ENCODE peak calls at places on chromosomes 12 and 14, in four cellular contexts. T is AG10803, X is breast epithelium, H is fibroblast of the conjunctiva. P is an unnamed sample.

GRCh38 chr12:22935090-22935489 is 310.1 kb downstream of the ETNK1 start:
- DNase-seq in T (no peak), X (no peak), H (no peak), P (peak)

GRCh38 chr12:46825526-46826414 is at the start of gene SLC38A4:
- DNase-seq in T (peak), X (no peak), H (no peak), P (no peak)

GRCh38 chr12:58557156-58557555 is 363.1 kb downstream of the LRIG3 start:
- DNase-seq in T (peak), X (no peak), H (no peak), P (no peak)

GRCh38 chr12:62505786-62506185 is 39.2 kb downstream of the MON2 start:
- DNase-seq in T (no peak), X (no peak), H (no peak), P (no peak)

GRCh38 chr12:49838973-49839633 is 3.8 kb downstream of the BCDIN3D start:
- DNase-seq in T (peak), X (peak), H (no peak), P (no peak)

GRCh38 chr14:65019944-65020566 is 33.4 kb downstream of the FNTB start:
- DNase-seq in T (peak), X (no peak), H (peak), P (peak)

GRCh38 chr12:121391619-121392324 is 8.1 kb upstream of the RNF34 start:
- DNase-seq in T (peak), X (no peak), H (peak), P (no peak)

GRCh38 chr14:100190126-100190525 is 30.7 kb upstream of the DEGS2 start:
- DNase-seq in T (no peak), X (no peak), H (no peak), P (no peak)

GRCh38 chr12:107282628-107283027 is 189.3 kb upstream of the CRY1 start:
- DNase-seq in T (no peak), X (no peak), H (no peak), P (no peak)

GRCh38 chr14:71713061-71713850 is 219.0 kb upstream of the RGS6 start:
- DNase-seq in T (peak), X (no peak), H (no peak), P (no peak)

GRCh38 chr12:2845280-2845679 is 10.4 kb upstream of the NRIP2 start:
- DNase-seq in T (peak), X (no peak), H (no peak), P (peak)

GRCh38 chr14:98018626-98019025 is 1221.4 kb downstream of the VRK1 start:
- DNase-seq in T (no peak), X (no peak), H (no peak), P (no peak)

GRCh38 chr14:28308727-28309126 is 457.9 kb upstream of the FOXG1 start:
- DNase-seq in T (no peak), X (no peak), H (peak), P (no peak)

GRCh38 chr12:113852273-113852672 is 113.9 kb downstream of the RBM19 start:
- DNase-seq in T (no peak), X (no peak), H (no peak), P (no peak)

GRCh38 chr12:76317976-76318375 is 30.2 kb downstream of the BBS10 start:
- DNase-seq in T (no peak), X (no peak), H (no peak), P (no peak)

GRCh38 chr14:99729991-99730875 is 46.1 kb downstream of the CYP46A1 start:
- DNase-seq in T (peak), X (no peak), H (no peak), P (peak)

GRCh38 chr12:107400686-107401447 is 284.7 kb upstream of the PWP1 start:
- DNase-seq in T (peak), X (no peak), H (no peak), P (no peak)

GRCh38 chr12:71610036-71610795 is 53.4 kb downstream of the ZFC3H1 start:
- DNase-seq in T (no peak), X (no peak), H (no peak), P (no peak)

GRCh38 chr14:81423504-81423903 is 23.4 kb upstream of the STON2 start:
- DNase-seq in T (no peak), X (no peak), H (no peak), P (peak)

GRCh38 chr12:50706606-50707005 is 57.3 kb upstream of the ATF1 start:
- DNase-seq in T (peak), X (no peak), H (no peak), P (no peak)

GRCh38 chr12:23495472-23495871 is 454.0 kb downstream of the SOX5 start:
- DNase-seq in T (no peak), X (no peak), H (no peak), P (no peak)

GRCh38 chr14:92105845-92106094 is 612 bp downstream of the ATXN3 start:
- DNase-seq in T (peak), X (peak), H (peak), P (peak)

GRCh38 chr12:75735853-75736252 is 224.4 kb upstream of the KRR1 start:
- DNase-seq in T (no peak), X (peak), H (no peak), P (no peak)

GRCh38 chr14:67620217-67620789 is 583 bp downstream of the ARG2 start:
- DNase-seq in T (no peak), X (peak), H (no peak), P (no peak)

GRCh38 chr12:52387859-52388258 is 2.4 kb upstream of the KRT84 start:
- DNase-seq in T (no peak), X (peak), H (no peak), P (no peak)

GRCh38 chr14:57729208-57730187 is 136.4 kb downstream of the SLC35F4 start:
- DNase-seq in T (no peak), X (no peak), H (no peak), P (no peak)

GRCh38 chr14:99481745-99482099 is 513 bp downstream of the CCNK start:
- DNase-seq in T (peak), X (no peak), H (no peak), P (no peak)

GRCh38 chr12:89373772-89374572 is 21.7 kb upstream of the DUSP6 start:
- DNase-seq in T (peak), X (peak), H (no peak), P (peak)

GRCh38 chr12:63823040-63823439 is 21.5 kb upstream of the SRGAP1 start:
- DNase-seq in T (no peak), X (no peak), H (no peak), P (no peak)

GRCh38 chr12:88509347-88509746 is 70.9 kb downstream of the KITLG start:
- DNase-seq in T (peak), X (no peak), H (no peak), P (no peak)

GRCh38 chr14:91038439-91038838 is 22.0 kb downstream of the RPS6KA5 start:
- DNase-seq in T (peak), X (peak), H (peak), P (no peak)

GRCh38 chr12:119052001-119052400 is 70.7 kb downstream of the SRRM4 start:
- DNase-seq in T (no peak), X (no peak), H (no peak), P (no peak)

GRCh38 chr14:45085004-45085403 is 1.1 kb downstream of the PRPF39 start:
- DNase-seq in T (peak), X (no peak), H (no peak), P (no peak)

GRCh38 chr14:51211149-51211548 is 28.9 kb upstream of the TMX1 start:
- DNase-seq in T (no peak), X (no peak), H (peak), P (no peak)

GRCh38 chr12:94149781-94150482 is 1.6 kb downstream of the PLXNC1 start:
- DNase-seq in T (no peak), X (no peak), H (no peak), P (peak)

GRCh38 chr14:104678901-104679705 is 10.3 kb upstream of the INF2 start:
- DNase-seq in T (no peak), X (no peak), H (no peak), P (no peak)